ENCODE peak calls at places on chromosome 13, in nine cellular contexts. One of them, this sample, is unnamed.

GRCh38 chr13:31282741-31283455 is 83.1 kb downstream of the B3GLCT start:
- DNase-seq in GM04503: no peak
- DNase-seq in HCEC 1CT: no peak
- DNase-seq in activated CD4-positive, alpha-beta T cell treated with anti-CD3 and anti-CD28 coated beads, Interleukin-2, amount 10 ng/mL, durations not matched to agents 7 days and 5 days: no peak
- DNase-seq in fibroblast of lung: no peak
- DNase-seq in smooth muscle cell of the brain vasculature: peak; percentile 77
- DNase-seq in substantia nigra: no peak
- DNase-seq in T-cell: no peak
- DNase-seq in neural crest cell: no peak
- DNase-seq in this sample: no peak

GRCh38 chr13:29195459-29195858 is 375.3 kb downstream of the MTUS2 start:
- DNase-seq in smooth muscle cell of the brain vasculature: no peak
- DNase-seq in neural crest cell: no peak
- DNase-seq in HCEC 1CT: no peak
- DNase-seq in GM04503: no peak
- DNase-seq in activated CD4-positive, alpha-beta T cell treated with anti-CD3 and anti-CD28 coated beads, Interleukin-2, amount 10 ng/mL, durations not matched to agents 7 days and 5 days: no peak
- DNase-seq in substantia nigra: no peak
- DNase-seq in T-cell: no peak
- DNase-seq in fibroblast of lung: no peak
- DNase-seq in this sample: no peak

GRCh38 chr13:95128045-95128643 is 173.1 kb downstream of the ABCC4 start:
- DNase-seq in activated CD4-positive, alpha-beta T cell treated with anti-CD3 and anti-CD28 coated beads, Interleukin-2, amount 10 ng/mL, durations not matched to agents 7 days and 5 days: no peak
- DNase-seq in T-cell: no peak
- DNase-seq in HCEC 1CT: no peak
- DNase-seq in smooth muscle cell of the brain vasculature: no peak
- DNase-seq in GM04503: no peak
- DNase-seq in fibroblast of lung: peak; percentile 66
- DNase-seq in neural crest cell: no peak
- DNase-seq in substantia nigra: no peak
- DNase-seq in this sample: no peak

GRCh38 chr13:103952183-103952582 is 886.0 kb upstream of the SLC10A2 start:
- DNase-seq in substantia nigra: no peak
- DNase-seq in T-cell: no peak
- DNase-seq in activated CD4-positive, alpha-beta T cell treated with anti-CD3 and anti-CD28 coated beads, Interleukin-2, amount 10 ng/mL, durations not matched to agents 7 days and 5 days: no peak
- DNase-seq in GM04503: no peak
- DNase-seq in smooth muscle cell of the brain vasculature: no peak
- DNase-seq in fibroblast of lung: no peak
- DNase-seq in neural crest cell: no peak
- DNase-seq in HCEC 1CT: no peak
- DNase-seq in this sample: peak; percentile 46

GRCh38 chr13:97468331-97468730 is 34.4 kb downstream of the RAP2A start:
- DNase-seq in substantia nigra: no peak
- DNase-seq in activated CD4-positive, alpha-beta T cell treated with anti-CD3 and anti-CD28 coated beads, Interleukin-2, amount 10 ng/mL, durations not matched to agents 7 days and 5 days: no peak
- DNase-seq in T-cell: no peak
- DNase-seq in smooth muscle cell of the brain vasculature: no peak
- DNase-seq in neural crest cell: no peak
- DNase-seq in GM04503: no peak
- DNase-seq in fibroblast of lung: no peak
- DNase-seq in HCEC 1CT: no peak
- DNase-seq in this sample: no peak

GRCh38 chr13:44012910-44013309 is 133.2 kb downstream of the LACC1 start:
- DNase-seq in GM04503: no peak
- DNase-seq in fibroblast of lung: peak; percentile 72
- DNase-seq in T-cell: no peak
- DNase-seq in smooth muscle cell of the brain vasculature: no peak
- DNase-seq in HCEC 1CT: no peak
- DNase-seq in neural crest cell: no peak
- DNase-seq in activated CD4-positive, alpha-beta T cell treated with anti-CD3 and anti-CD28 coated beads, Interleukin-2, amount 10 ng/mL, durations not matched to agents 7 days and 5 days: no peak
- DNase-seq in substantia nigra: no peak
- DNase-seq in this sample: peak; percentile 12

GRCh38 chr13:30659980-30660379 is 42.3 kb downstream of the USPL1 start:
- DNase-seq in GM04503: no peak
- DNase-seq in substantia nigra: no peak
- DNase-seq in T-cell: no peak
- DNase-seq in fibroblast of lung: no peak
- DNase-seq in smooth muscle cell of the brain vasculature: no peak
- DNase-seq in activated CD4-positive, alpha-beta T cell treated with anti-CD3 and anti-CD28 coated beads, Interleukin-2, amount 10 ng/mL, durations not matched to agents 7 days and 5 days: no peak
- DNase-seq in HCEC 1CT: no peak
- DNase-seq in neural crest cell: no peak
- DNase-seq in this sample: no peak

GRCh38 chr13:91078093-91078679 is 269.3 kb upstream of the MIR17HG start:
- DNase-seq in HCEC 1CT: no peak
- DNase-seq in T-cell: no peak
- DNase-seq in substantia nigra: no peak
- DNase-seq in GM04503: no peak
- DNase-seq in activated CD4-positive, alpha-beta T cell treated with anti-CD3 and anti-CD28 coated beads, Interleukin-2, amount 10 ng/mL, durations not matched to agents 7 days and 5 days: no peak
- DNase-seq in neural crest cell: no peak
- DNase-seq in smooth muscle cell of the brain vasculature: no peak
- DNase-seq in fibroblast of lung: peak; percentile 4
- DNase-seq in this sample: no peak

This sample was measured in LHCN-M2.